ENCODE peak calls at places on chromosomes 4 and X, in four cellular contexts. One of them, this sample, is unnamed.

GRCh38 chrX:21778236-21778635 is 20.3 kb upstream of the SMPX start:
- DNase-seq in stimulated activated CD8-positive, alpha-beta memory T cell treated with anti-CD3 and anti-CD28 coated beads, Interleukin-4, amount 100 ng/mL, for 48 hours: no peak
- DNase-seq in NCI-H1105: no peak
- DNase-seq in glutamatergic neuron: no peak
- DNase-seq in this sample: no peak

GRCh38 chrX:2135421-2135820 is 365.4 kb downstream of the DHRSX start:
- DNase-seq in NCI-H1105: no peak
- DNase-seq in stimulated activated CD8-positive, alpha-beta memory T cell treated with anti-CD3 and anti-CD28 coated beads, Interleukin-4, amount 100 ng/mL, for 48 hours: no peak
- DNase-seq in glutamatergic neuron: no peak
- DNase-seq in this sample: no peak

GRCh38 chr4:14309429-14309828 is 681.9 kb upstream of the BOD1L1 start:
- DNase-seq in stimulated activated CD8-positive, alpha-beta memory T cell treated with anti-CD3 and anti-CD28 coated beads, Interleukin-4, amount 100 ng/mL, for 48 hours: no peak
- DNase-seq in NCI-H1105: no peak
- DNase-seq in glutamatergic neuron: no peak
- DNase-seq in this sample: no peak

GRCh38 chr4:6116696-6117285 is 83.6 kb downstream of the JAKMIP1 start:
- DNase-seq in NCI-H1105: no peak
- DNase-seq in stimulated activated CD8-positive, alpha-beta memory T cell treated with anti-CD3 and anti-CD28 coated beads, Interleukin-4, amount 100 ng/mL, for 48 hours: no peak
- DNase-seq in glutamatergic neuron: no peak
- DNase-seq in this sample: no peak

GRCh38 chrX:14073561-14073960 is 43.9 kb upstream of the GEMIN8 start:
- DNase-seq in stimulated activated CD8-positive, alpha-beta memory T cell treated with anti-CD3 and anti-CD28 coated beads, Interleukin-4, amount 100 ng/mL, for 48 hours: no peak
- DNase-seq in NCI-H1105: no peak
- DNase-seq in glutamatergic neuron: no peak
- DNase-seq in this sample: peak

GRCh38 chr4:73411731-73412414 is 7.8 kb downstream of the ALB start:
- DNase-seq in glutamatergic neuron: no peak
- DNase-seq in NCI-H1105: no peak
- DNase-seq in stimulated activated CD8-positive, alpha-beta memory T cell treated with anti-CD3 and anti-CD28 coated beads, Interleukin-4, amount 100 ng/mL, for 48 hours: no peak
- DNase-seq in this sample: no peak

GRCh38 chr4:175784986-175785525 is 27.0 kb downstream of the GPM6A start:
- DNase-seq in stimulated activated CD8-positive, alpha-beta memory T cell treated with anti-CD3 and anti-CD28 coated beads, Interleukin-4, amount 100 ng/mL, for 48 hours: no peak
- DNase-seq in glutamatergic neuron: no peak
- DNase-seq in NCI-H1105: no peak
- DNase-seq in this sample: no peak

GRCh38 chr4:2298548-2298991 is 36.7 kb upstream of the MXD4 start:
- DNase-seq in NCI-H1105: no peak
- DNase-seq in glutamatergic neuron: no peak
- DNase-seq in stimulated activated CD8-positive, alpha-beta memory T cell treated with anti-CD3 and anti-CD28 coated beads, Interleukin-4, amount 100 ng/mL, for 48 hours: peak
- DNase-seq in this sample: no peak

GRCh38 chrX:52983526-52983925 is 25.2 kb upstream of the FAM156A start:
- DNase-seq in NCI-H1105: no peak
- DNase-seq in stimulated activated CD8-positive, alpha-beta memory T cell treated with anti-CD3 and anti-CD28 coated beads, Interleukin-4, amount 100 ng/mL, for 48 hours: no peak
- DNase-seq in glutamatergic neuron: no peak
- DNase-seq in this sample: peak

GRCh38 chrX:22109442-22109841 is 77.3 kb downstream of the PHEX start:
- DNase-seq in NCI-H1105: no peak
- DNase-seq in stimulated activated CD8-positive, alpha-beta memory T cell treated with anti-CD3 and anti-CD28 coated beads, Interleukin-4, amount 100 ng/mL, for 48 hours: no peak
- DNase-seq in glutamatergic neuron: no peak
- DNase-seq in this sample: peak

GRCh38 chrX:26309262-26309661 is 93.3 kb downstream of the MAGEB5 start:
- DNase-seq in NCI-H1105: no peak
- DNase-seq in glutamatergic neuron: no peak
- DNase-seq in stimulated activated CD8-positive, alpha-beta memory T cell treated with anti-CD3 and anti-CD28 coated beads, Interleukin-4, amount 100 ng/mL, for 48 hours: no peak
- DNase-seq in this sample: no peak

GRCh38 chrX:107272431-107272921 is 66.1 kb downstream of the DNAAF6 start:
- DNase-seq in stimulated activated CD8-positive, alpha-beta memory T cell treated with anti-CD3 and anti-CD28 coated beads, Interleukin-4, amount 100 ng/mL, for 48 hours: peak
- DNase-seq in NCI-H1105: no peak
- DNase-seq in glutamatergic neuron: peak
- DNase-seq in this sample: no peak

GRCh38 chr4:38802561-38803355 is 1.8 kb downstream of the TLR1 start:
- DNase-seq in NCI-H1105: no peak
- DNase-seq in glutamatergic neuron: no peak
- DNase-seq in stimulated activated CD8-positive, alpha-beta memory T cell treated with anti-CD3 and anti-CD28 coated beads, Interleukin-4, amount 100 ng/mL, for 48 hours: no peak
- DNase-seq in this sample: no peak

GRCh38 chr4:124433500-124433899 is 279.0 kb downstream of the ANKRD50 start:
- DNase-seq in stimulated activated CD8-positive, alpha-beta memory T cell treated with anti-CD3 and anti-CD28 coated beads, Interleukin-4, amount 100 ng/mL, for 48 hours: no peak
- DNase-seq in glutamatergic neuron: no peak
- DNase-seq in NCI-H1105: no peak
- DNase-seq in this sample: no peak

GRCh38 chr4:54104907-54105306 is 4.9 kb downstream of the GSX2 start:
- DNase-seq in stimulated activated CD8-positive, alpha-beta memory T cell treated with anti-CD3 and anti-CD28 coated beads, Interleukin-4, amount 100 ng/mL, for 48 hours: no peak
- DNase-seq in NCI-H1105: no peak
- DNase-seq in glutamatergic neuron: no peak
- DNase-seq in this sample: no peak

This sample was measured in astrocyte of the hippocampus.